ENCODE peak calls at places on chromosome 12, in nine cellular contexts. H, R, N, G, B, Q, J, I and V are unnamed samples.
A peak's percentile ranks its signal among the peaks of the same experiment; 100 is the strongest.

GRCh38 chr12:129064201-129064881 is 211.1 kb downstream of the GLT1D1 start:
- DNase-seq in H (no peak), R (no peak), N (no peak), G (no peak), B (no peak), Q (no peak), J (no peak), I (no peak), V (no peak)

GRCh38 chr12:20477691-20478090 is 109.4 kb downstream of the PDE3A start:
- DNase-seq in H (no peak), R (no peak), N (no peak), G (no peak), B (no peak), Q (no peak), J (no peak), I (no peak), V (no peak)

GRCh38 chr12:48016373-48017020 is 12.2 kb upstream of the COL2A1 start:
- DNase-seq in H (no peak), R (no peak), N (no peak), G (no peak), B (no peak), Q (no peak), J (no peak), I (no peak), V (no peak)

GRCh38 chr12:54680374-54680773 is 32.2 kb upstream of the DCD start:
- DNase-seq in H (no peak), R (peak; percentile 42), N (no peak), G (no peak), B (peak; percentile 56), Q (peak; percentile 7), J (peak; percentile 39), I (peak; percentile 11), V (no peak)

GRCh38 chr12:93766802-93767523 is 89.8 kb downstream of the CRADD start:
- DNase-seq in H (peak; percentile 69), R (peak; percentile 74), N (no peak), G (no peak), B (no peak), Q (peak; percentile 20), J (no peak), I (peak; percentile 9), V (no peak)

GRCh38 chr12:113010701-113011100 is 32.4 kb downstream of the OAS2 start:
- DNase-seq in H (no peak), R (no peak), N (no peak), G (no peak), B (no peak), Q (no peak), J (no peak), I (no peak), V (no peak)

GRCh38 chr12:38689704-38690103 is 215.7 kb downstream of the CPNE8 start:
- DNase-seq in H (no peak), R (no peak), N (no peak), G (no peak), B (no peak), Q (no peak), J (no peak), I (no peak), V (peak; percentile 16)

GRCh38 chr12:130633771-130634170 is 82.3 kb downstream of the RIMBP2 start:
- DNase-seq in H (no peak), R (peak; percentile 63), N (no peak), G (no peak), B (no peak), Q (no peak), J (no peak), I (no peak), V (no peak)

GRCh38 chr12:76583301-76583700 is 23.7 kb upstream of the OSBPL8 start:
- DNase-seq in H (no peak), R (no peak), N (no peak), G (no peak), B (no peak), Q (no peak), J (no peak), I (no peak), V (no peak)

GRCh38 chr12:127640181-127640886 is 626.6 kb upstream of the TMEM132C start:
- DNase-seq in H (peak; percentile 10), R (no peak), N (no peak), G (no peak), B (no peak), Q (no peak), J (no peak), I (no peak), V (no peak)

GRCh38 chr12:130452546-130452945 is 114.9 kb downstream of the PIWIL1 start:
- DNase-seq in H (no peak), R (no peak), N (no peak), G (no peak), B (no peak), Q (no peak), J (no peak), I (no peak), V (no peak)

GRCh38 chr12:2167231-2167630 is 114.4 kb downstream of the CACNA1C start:
- DNase-seq in H (no peak), R (no peak), N (no peak), G (no peak), B (no peak), Q (no peak), J (no peak), I (no peak), V (no peak)

GRCh38 chr12:49359671-49360070 is 7.6 kb upstream of the SPATS2 start:
- DNase-seq in H (no peak), R (no peak), N (no peak), G (no peak), B (no peak), Q (no peak), J (no peak), I (no peak), V (no peak)

GRCh38 chr12:106032141-106032925 is 106.4 kb downstream of the NUAK1 start:
- DNase-seq in H (no peak), R (no peak), N (no peak), G (no peak), B (no peak), Q (no peak), J (no peak), I (no peak), V (no peak)

GRCh38 chr12:45234134-45234865 is 18.4 kb downstream of the ANO6 start:
- DNase-seq in H (peak; percentile 51), R (peak; percentile 85), N (no peak), G (no peak), B (peak; percentile 88), Q (peak; percentile 47), J (peak; percentile 93), I (no peak), V (peak; percentile 95)

GRCh38 chr12:95681210-95681765 is 109.3 kb downstream of the NTN4 start:
- DNase-seq in H (no peak), R (no peak), N (no peak), G (no peak), B (no peak), Q (no peak), J (no peak), I (no peak), V (no peak)

GRCh38 chr12:57008113-57008687 is 1.9 kb upstream of the ZBTB39 start:
- DNase-seq in H (no peak), R (peak; percentile 82), N (no peak), G (no peak), B (peak; percentile 52), Q (no peak), J (peak; percentile 54), I (no peak), V (peak; percentile 41)
- TF ChIP-seq CTCF in H (peak; percentile 55), R (peak; percentile 76), N (peak; percentile 81), G (peak; percentile 60), B (peak; percentile 65), Q (peak; percentile 75), J (peak; percentile 83), I (peak; percentile 62), V (peak; percentile 68)

DNA sequence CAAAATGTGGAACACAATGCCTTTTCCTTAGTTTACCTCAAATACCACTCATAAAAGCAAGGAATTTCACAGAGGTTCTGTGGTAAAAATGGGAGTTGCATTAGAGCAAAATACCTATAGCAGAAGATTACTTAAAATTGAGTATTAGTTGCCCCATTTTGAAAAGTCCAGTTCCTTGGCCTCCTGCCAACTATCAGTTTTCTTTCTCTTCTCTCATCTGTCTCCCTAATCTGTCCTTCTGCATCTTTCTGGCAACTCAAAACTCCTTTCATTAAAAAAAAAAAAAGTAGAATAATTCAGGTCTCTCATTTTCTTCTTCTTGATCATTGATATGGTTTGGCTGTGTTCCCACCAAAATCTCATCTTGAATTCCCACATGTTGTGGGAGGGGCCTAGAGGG is 127.3 kb downstream of the ATP23 start:
- DNase-seq in H (no peak), R (no peak), N (no peak), G (no peak), B (no peak), Q (no peak), J (no peak), I (no peak), V (no peak)
- H3K27me3 ChIP-seq in H (no peaks in the 10 kb centered on the region), R (no peaks in the 10 kb centered on the region), N (no peaks in the 10 kb centered on the region), G (no peaks in the 10 kb centered on the region), B (no peaks in the 10 kb centered on the region), Q (no peaks in the 10 kb centered on the region), J (no peaks in the 10 kb centered on the region), I (no peaks in the 10 kb centered on the region), V (no peaks in the 10 kb centered on the region)

DNA sequence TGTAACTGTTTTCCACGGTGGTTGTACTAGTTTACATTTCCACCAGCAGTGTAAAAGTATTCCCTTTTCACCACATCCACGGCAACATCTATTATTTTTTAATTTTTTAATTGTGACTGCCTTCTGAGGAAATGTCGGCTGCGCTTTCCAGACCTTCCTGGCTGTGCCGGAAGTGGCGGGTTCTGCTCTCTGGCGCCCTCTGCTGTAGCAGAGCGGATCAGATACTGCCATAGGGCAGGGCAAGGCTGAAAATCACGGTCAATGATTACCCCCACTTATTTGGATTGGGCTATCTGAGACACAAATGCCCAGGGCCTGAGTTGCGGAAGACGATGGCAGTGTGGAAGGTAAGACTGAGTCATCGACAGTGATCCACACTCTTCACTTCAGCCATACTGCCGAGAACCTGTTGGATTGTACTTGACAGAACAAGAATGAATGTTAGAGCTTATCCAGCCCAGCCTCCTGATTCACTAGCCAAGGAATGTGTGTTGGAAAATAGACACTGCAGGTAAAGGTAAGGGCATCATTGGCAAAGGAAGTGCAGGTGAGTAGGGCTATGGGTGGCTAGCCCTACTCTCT is 124.2 kb downstream of the NTF3 start:
- DNase-seq in H (no peak), R (peak; percentile 27), N (no peak), G (no peak), B (peak; percentile 6), Q (peak; percentile 8), J (no peak), I (no peak), V (no peak)
- TF ChIP-seq CTCF in H (peak; percentile 12), R (peak; percentile 66), N (peak; percentile 22), G (peak; percentile 28), B (peak; percentile 85), Q (peak; percentile 63), J (peak; percentile 60), I (peak; percentile 15), V (peak; percentile 46)

DNA sequence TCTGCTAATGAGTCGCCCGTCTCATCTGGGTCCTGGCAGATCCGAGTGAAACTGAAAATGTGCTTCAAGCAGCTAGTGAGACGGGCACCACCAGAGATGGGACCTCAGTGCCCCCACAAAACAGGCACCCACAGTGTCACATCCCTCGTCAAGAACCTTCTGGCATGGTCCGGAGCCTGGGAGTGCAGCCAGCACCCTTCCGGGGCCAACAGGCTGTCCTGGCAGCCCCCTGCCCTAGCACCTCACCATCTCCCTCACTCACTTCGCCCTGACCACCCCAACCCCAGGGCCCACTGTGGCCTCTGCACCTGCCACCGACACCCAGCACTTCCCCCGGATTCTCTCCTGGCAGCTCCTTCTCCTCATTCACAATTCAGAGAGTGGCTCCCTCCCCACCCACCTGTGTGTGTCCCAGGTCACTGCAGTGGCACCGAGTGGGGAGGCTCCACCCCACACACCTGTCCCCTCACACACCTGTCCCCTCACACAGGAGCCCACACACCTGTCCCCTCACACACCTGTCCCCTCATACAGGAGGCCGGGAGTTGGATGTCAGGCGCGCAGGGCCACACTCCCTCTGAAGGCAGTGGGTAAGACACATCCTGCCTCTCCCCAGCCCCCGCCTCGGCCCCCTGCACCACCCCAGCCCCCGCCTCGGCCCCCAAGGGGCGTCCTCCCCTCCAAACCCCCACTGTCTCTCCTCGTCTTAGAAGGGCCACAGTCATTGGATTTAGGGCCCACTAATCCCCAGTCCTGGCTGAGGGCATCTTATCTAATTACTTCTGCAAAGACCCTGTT is 7.9 kb downstream of the GALNT9 start:
- DNase-seq in H (no peak), R (no peak), N (peak; percentile 44), G (peak; percentile 31), B (no peak), Q (no peak), J (no peak), I (no peak), V (no peak)
- H3K27me3 ChIP-seq in H (no peaks in the 10 kb centered on the region), R (no peaks in the 10 kb centered on the region), N (peaks cover 32% of the 10 kb centered on the region), G (peaks cover 60% of the 10 kb centered on the region), B (no peaks in the 10 kb centered on the region), Q (peaks cover 99% of the 10 kb centered on the region), J (no peaks in the 10 kb centered on the region), I (no peaks in the 10 kb centered on the region), V (peaks cover 6% of the 10 kb centered on the region)